ENCODE peak calls at places on chromosomes 11 and 22, in four cellular contexts. P is brain microvascular endothelial cell, F is astrocyte, Q is Peyer's patch. Z is an unnamed sample. For H3K27me3, the result is how much of the 10 kb centered on the place peaks cover.

GRCh38 chr22:36580846-36581245 is 51.9 kb upstream of the EIF3D start:
- DNase-seq in P (no peak), F (no peak), Q (no peak), Z (no peak)

GRCh38 chr11:2944953-2945756 is 15.9 kb upstream of the PHLDA2 start:
- DNase-seq in P (peak), F (peak), Q (peak), Z (no peak)

GRCh38 chr11:134069426-134069921 is 602 bp downstream of the JAM3 start:
- DNase-seq in P (peak), F (no peak), Q (no peak), Z (no peak)

GRCh38 chr11:102115557-102115956 is 5.3 kb downstream of the YAP1 start:
- DNase-seq in P (peak), F (peak), Q (no peak), Z (no peak)

GRCh38 chr22:42891008-42891407 is 33.9 kb upstream of the ARFGAP3 start:
- DNase-seq in P (no peak), F (no peak), Q (no peak), Z (no peak)

GRCh38 chr11:115580927-115581680 is 76.9 kb upstream of the CADM1 start:
- DNase-seq in P (no peak), F (peak), Q (no peak), Z (no peak)

GRCh38 chr11:61066645-61067044 is 35.6 kb upstream of the CD5 start:
- DNase-seq in P (no peak), F (no peak), Q (no peak), Z (peak)

GRCh38 chr22:42973536-42973881 is 41.4 kb downstream of the PACSIN2 start:
- DNase-seq in P (no peak), F (no peak), Q (no peak), Z (no peak)

GRCh38 chr11:75337195-75337654 is 14.2 kb downstream of the ARRB1 start:
- DNase-seq in P (peak), F (no peak), Q (no peak), Z (no peak)

GRCh38 chr11:116865696-116866095 is 28.3 kb upstream of the APOA1 start:
- DNase-seq in P (no peak), F (no peak), Q (no peak), Z (no peak)

GRCh38 chr11:46914363-46914762 is 4.0 kb downstream of the LRP4 start:
- DNase-seq in P (peak), F (no peak), Q (no peak), Z (no peak)

GRCh38 chr11:59141673-59142460 is 789 bp upstream of the FAM111A start:
- DNase-seq in P (no peak), F (peak), Q (no peak), Z (no peak)

GRCh38 chr11:126863294-126863997 is 137.1 kb downstream of the KIRREL3 start:
- DNase-seq in P (no peak), F (no peak), Q (no peak), Z (no peak)

GRCh38 chr22:27798526-27799333 is 2.8 kb downstream of the MN1 start:
- DNase-seq in P (no peak), F (no peak), Q (no peak), Z (no peak)

GRCh38 chr22:49182416-49182815 is 645.3 kb downstream of the BRD1 start:
- DNase-seq in P (no peak), F (no peak), Q (no peak), Z (no peak)

GRCh38 chr11:116986521-116987105 is 111.6 kb downstream of the SIK3 start:
- DNase-seq in P (peak), F (peak), Q (no peak), Z (no peak)

GRCh38 chr11:75351541-75352416 is at the start of gene ARRB1:
- DNase-seq in P (peak), F (peak), Q (peak), Z (no peak)

GRCh38 chr11:35009191-35009940 is 92.9 kb downstream of the PDHX start:
- DNase-seq in P (no peak), F (peak), Q (no peak), Z (no peak)

GRCh38 chr11:9565822-9566560 is 7.5 kb upstream of the WEE1 start:
- DNase-seq in P (peak), F (peak), Q (no peak), Z (peak)

GRCh38 chr11:69325446-69325845 is 31.5 kb downstream of the MYEOV start:
- DNase-seq in P (no peak), F (no peak), Q (no peak), Z (peak)

GRCh38 chr22:17781319-17782031 is 7.2 kb upstream of the BID start:
- DNase-seq in P (peak), F (peak), Q (no peak), Z (no peak)

GRCh38 chr11:114291847-114292680 is 4.1 kb upstream of the NNMT start:
- DNase-seq in P (peak), F (peak), Q (no peak), Z (no peak)

GRCh38 chr11:35272391-35272821 is 133.4 kb downstream of the CD44 start:
- DNase-seq in P (no peak), F (no peak), Q (no peak), Z (no peak)

GRCh38 chr11:64342869-64343739 is 3.1 kb downstream of the CCDC88B start:
- DNase-seq in P (peak), F (no peak), Q (peak), Z (no peak)
- H3K4me3 ChIP-seq in P (no peak), F (no peak), Q (peak), Z (peak)

DNA sequence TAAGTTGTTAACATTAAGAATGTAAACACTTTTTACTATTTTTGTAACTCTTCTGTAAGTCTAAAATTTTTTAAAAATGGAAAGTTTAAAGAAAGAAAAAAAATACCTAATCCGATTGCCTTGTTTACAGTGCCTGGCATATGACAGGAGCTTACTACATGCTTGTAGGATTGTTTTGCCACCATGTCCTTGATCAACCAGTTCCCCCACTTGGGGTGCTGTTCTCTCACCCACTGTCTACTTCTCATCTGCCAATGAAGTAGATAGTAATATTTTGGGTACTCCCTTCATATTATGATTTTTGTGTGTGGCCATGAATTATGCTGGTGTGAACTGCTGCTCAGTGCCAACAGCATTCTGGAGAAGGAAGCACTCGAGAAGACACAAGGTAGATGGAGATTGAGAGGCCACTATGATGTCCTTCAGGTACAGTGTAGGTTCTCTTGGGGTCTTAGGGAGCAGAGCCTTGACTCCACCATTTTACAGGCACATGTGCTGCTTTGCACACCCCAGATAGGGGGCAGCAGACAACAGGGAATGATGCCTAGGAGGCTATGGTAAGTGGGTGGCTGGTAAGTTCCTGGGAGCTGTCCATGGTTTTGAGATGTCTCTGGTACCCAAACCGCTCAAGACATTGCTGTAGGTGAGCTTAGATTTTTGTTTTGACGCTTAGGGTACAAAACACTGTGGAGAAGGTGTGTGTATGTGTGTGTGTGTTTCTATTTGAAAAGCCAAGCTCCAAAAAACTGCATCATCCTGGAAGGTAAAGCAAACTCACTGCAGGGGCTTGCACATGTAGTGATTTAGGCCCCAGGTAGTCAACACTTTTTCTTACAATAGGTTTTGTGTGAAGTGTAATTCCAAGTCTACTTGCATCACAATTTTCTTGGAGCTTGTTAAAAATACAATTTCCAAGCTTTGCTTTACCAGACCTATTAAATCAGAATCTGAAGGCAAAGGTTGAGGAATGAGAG is 494.5 kb upstream of the LARGE1 start:
- DNase-seq in P (no peak), F (peak), Q (peak), Z (no peak)
- TF ChIP-seq CTCF in P (peak), F (peak), Q (peak), Z (no peak)

GRCh38 chr22:38886333-38886732 is 14.3 kb upstream of the CBX6 start:
- DNase-seq in P (peak), F (no peak), Q (no peak), Z (no peak)

DNA sequence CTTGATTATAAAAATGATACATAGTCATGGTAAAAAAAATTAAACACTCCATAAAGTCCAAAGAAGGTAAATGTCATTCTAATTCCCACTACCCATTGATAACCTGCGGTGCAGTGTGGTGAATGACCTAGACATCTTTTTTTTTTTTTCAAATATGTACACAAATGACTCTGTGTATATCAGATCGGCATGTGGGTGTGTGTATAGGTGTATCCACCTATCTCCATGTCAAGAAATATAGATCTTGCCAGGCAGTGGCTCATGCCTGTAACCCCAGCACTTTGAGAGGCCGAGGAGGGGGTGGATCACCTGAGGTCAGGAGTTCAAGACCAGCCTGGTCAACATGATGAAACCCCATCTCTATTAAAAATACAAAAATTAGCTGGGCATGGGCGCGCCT is 18.4 kb upstream of the CBX6 start:
- DNase-seq in P (no peak), F (no peak), Q (no peak), Z (no peak)
- H3K27me3 ChIP-seq in P (under half), F (under half), Q (under half), Z (under half)

GRCh38 chr11:130428271-130428670 is at the start of gene ADAMTS8:
- DNase-seq in P (no peak), F (no peak), Q (no peak), Z (no peak)
- H3K4me3 ChIP-seq in P (no peak), F (no peak), Q (peak), Z (peak)

GRCh38 chr11:120904116-120904515 is 119.8 kb upstream of the TBCEL start:
- DNase-seq in P (no peak), F (no peak), Q (no peak), Z (no peak)

GRCh38 chr11:120906752-120907151 is 117.2 kb upstream of the TBCEL start:
- DNase-seq in P (no peak), F (no peak), Q (no peak), Z (no peak)

GRCh38 chr11:120907971-120908370 is 115.9 kb upstream of the TBCEL start:
- DNase-seq in P (no peak), F (no peak), Q (no peak), Z (no peak)

GRCh38 chr11:120900642-120901041 is 123.3 kb upstream of the TBCEL start:
- DNase-seq in P (peak), F (no peak), Q (no peak), Z (no peak)

DNA sequence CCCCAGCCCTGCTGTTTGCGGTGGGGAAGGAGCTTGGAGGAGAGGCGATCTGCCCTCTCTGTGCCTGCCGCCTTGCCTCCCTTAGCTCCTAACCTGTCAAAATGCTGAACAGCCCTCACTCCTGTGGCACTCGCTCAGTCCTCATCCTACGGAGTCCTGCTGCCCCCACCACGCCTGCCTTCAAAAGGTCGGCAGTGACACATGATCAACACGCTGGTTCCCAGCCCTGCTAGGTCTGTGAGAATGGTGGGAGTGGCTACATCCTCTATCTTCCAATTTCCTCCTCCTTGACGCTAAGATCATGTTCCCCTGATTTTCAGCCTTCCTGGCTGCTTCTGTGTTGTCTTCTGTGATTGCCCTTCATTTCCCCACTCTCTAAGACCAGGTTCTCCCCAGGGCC is 120.2 kb upstream of the TBCEL start:
- DNase-seq in P (no peak), F (no peak), Q (no peak), Z (no peak)
- TF ChIP-seq CTCF in P (no peak), F (no peak), Q (no peak), Z (no peak)

GRCh38 chr11:95143106-95143681 is 53.5 kb downstream of the ENDOD1 start:
- DNase-seq in P (no peak), F (no peak), Q (no peak), Z (no peak)
- H3K27me3 ChIP-seq in P (under half), F (under half), Q (under half), Z (under half)

GRCh38 chr22:50468626-50469025 is 6.2 kb downstream of the SBF1 start:
- DNase-seq in P (no peak), F (no peak), Q (no peak), Z (no peak)

GRCh38 chr22:50471962-50472361 is 2.9 kb downstream of the SBF1 start:
- DNase-seq in P (no peak), F (no peak), Q (no peak), Z (no peak)

GRCh38 chr22:50469377-50470305 is 5.2 kb downstream of the SBF1 start:
- DNase-seq in P (peak), F (peak), Q (peak), Z (no peak)

GRCh38 chr22:50471197-50471847 is 3.5 kb downstream of the SBF1 start:
- DNase-seq in P (no peak), F (no peak), Q (no peak), Z (no peak)

GRCh38 chr22:50470491-50470890 is 4.3 kb downstream of the SBF1 start:
- DNase-seq in P (no peak), F (no peak), Q (peak), Z (no peak)
- H3K4me3 ChIP-seq in P (no peak), F (no peak), Q (no peak), Z (no peak)

GRCh38 chr11:15158351-15159015 is 43.8 kb downstream of the INSC start:
- DNase-seq in P (peak), F (peak), Q (no peak), Z (no peak)

GRCh38 chr11:15157181-15157580 is 42.5 kb downstream of the INSC start:
- DNase-seq in P (peak), F (peak), Q (no peak), Z (no peak)

GRCh38 chr11:15157738-15158137 is 43.0 kb downstream of the INSC start:
- DNase-seq in P (no peak), F (no peak), Q (no peak), Z (peak)

GRCh38 chr11:15161746-15162145 is 47.0 kb downstream of the INSC start:
- DNase-seq in P (no peak), F (no peak), Q (no peak), Z (no peak)

DNA sequence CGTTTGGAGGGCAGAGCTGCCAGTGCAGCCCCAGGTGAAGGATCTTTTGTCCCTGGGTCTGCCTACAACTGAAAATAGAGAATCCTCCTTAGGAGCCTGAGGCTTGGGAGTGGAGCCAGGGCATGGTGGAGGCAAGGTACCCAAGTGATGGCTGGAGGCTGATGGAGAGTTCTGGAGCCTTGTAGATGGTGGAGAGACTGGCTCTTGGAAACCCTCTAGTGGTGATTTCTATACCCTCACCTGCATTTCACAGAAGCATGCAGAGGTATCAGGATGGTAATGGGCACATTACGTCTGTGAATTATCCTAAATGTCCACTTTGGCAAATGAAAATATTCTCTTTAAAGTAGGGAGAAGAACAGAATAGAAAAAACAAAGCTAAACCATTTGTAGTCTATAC is 44.4 kb downstream of the INSC start:
- DNase-seq in P (peak), F (no peak), Q (no peak), Z (no peak)
- TF ChIP-seq CTCF in P (peak), F (peak), Q (peak), Z (no peak)

DNA sequence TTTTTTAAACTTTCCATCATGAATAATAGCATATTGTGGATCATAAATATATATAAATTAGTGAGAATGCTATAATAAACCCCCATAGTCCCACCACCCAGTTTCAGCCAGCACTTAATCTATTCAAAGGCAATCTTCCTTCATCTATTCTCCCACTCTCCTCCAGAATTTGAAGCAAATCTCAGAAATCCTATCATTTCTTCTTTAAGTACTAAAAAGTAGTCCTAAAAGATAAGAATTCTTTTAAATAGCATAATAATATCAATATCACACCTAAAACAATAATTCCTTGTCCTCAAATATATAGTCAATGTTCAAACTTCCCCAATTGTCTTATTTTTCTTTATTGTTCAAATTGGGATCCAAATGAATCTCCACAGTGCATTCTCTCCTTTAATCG is 24.6 kb upstream of the ROBO3 start:
- DNase-seq in P (no peak), F (no peak), Q (no peak), Z (no peak)
- H3K27me3 ChIP-seq in P (half or more), F (half or more), Q (under half), Z (under half)

GRCh38 chr11:73359341-73359740 is 16.9 kb upstream of the RELT start:
- DNase-seq in P (peak), F (no peak), Q (no peak), Z (no peak)

GRCh38 chr11:73360743-73361369 is 15.3 kb upstream of the RELT start:
- DNase-seq in P (no peak), F (no peak), Q (no peak), Z (no peak)

GRCh38 chr11:73363147-73363546 is 13.1 kb upstream of the RELT start:
- DNase-seq in P (no peak), F (no peak), Q (no peak), Z (no peak)

GRCh38 chr11:73359930-73360742 is 16.1 kb upstream of the RELT start:
- DNase-seq in P (peak), F (no peak), Q (no peak), Z (no peak)

GRCh38 chr11:73361953-73362776 is 14.0 kb upstream of the RELT start:
- DNase-seq in P (no peak), F (no peak), Q (no peak), Z (no peak)
- H3K4me3 ChIP-seq in P (no peak), F (no peak), Q (no peak), Z (no peak)